ENCODE peak calls at places on chromosomes 3 and 15, in eight cellular contexts. J is stimulated activated effector memory CD8-positive, alpha-beta T cell treated with anti-CD3 and anti-CD28 coated beads, Interleukin-12 subunit alpha, Interleukin-12 subunit beta, amount 100 ng/mL, for 72 hours; P is GM23338; B is mucosa of descending colon; Z is CD4-positive, alpha-beta T cell; T is iris pigment epithelial cell; K is neuronal stem cell; F is activated T-helper 9 cell treated with anti-CD3 and anti-CD28 coated beads, Interleukin-2, amount 50 U/mL, for 16 hours. M is an unnamed sample.

GRCh38 chr15:60062826-60063225 is 58.7 kb downstream of the FOXB1 start:
- DNase-seq in F (no peak), Z (no peak), P (no peak), T (peak), B (no peak), K (no peak), J (no peak), M (peak)

GRCh38 chr3:71392277-71392676 is 191.3 kb downstream of the FOXP1 start:
- DNase-seq in F (no peak), B (no peak), K (no peak), P (no peak), T (no peak), J (no peak), Z (no peak), M (no peak)

GRCh38 chr3:52070724-52071621 is 14.6 kb upstream of the DUSP7 start:
- DNase-seq in J (no peak), F (no peak), Z (no peak), T (no peak), P (no peak), K (no peak), B (no peak), M (peak)

GRCh38 chr3:72129384-72130094 is 344.6 kb upstream of the PROK2 start:
- DNase-seq in K (no peak), J (no peak), B (no peak), Z (no peak), F (no peak), P (no peak), T (no peak), M (no peak)

GRCh38 chr15:56017920-56018319 is 24.5 kb upstream of the NEDD4 start:
- DNase-seq in T (peak), P (peak), B (no peak), K (no peak), J (no peak), Z (no peak), F (no peak), M (no peak)

GRCh38 chr3:105430460-105430859 is 63.8 kb downstream of the ALCAM start:
- DNase-seq in P (no peak), J (no peak), Z (no peak), F (no peak), K (no peak), T (no peak), B (no peak), M (no peak)

GRCh38 chr3:11059090-11059798 is 66.7 kb downstream of the SLC6A1 start:
- DNase-seq in J (peak), T (peak), B (peak), Z (no peak), P (peak), F (no peak), K (peak), M (peak)

GRCh38 chr15:96585634-96586386 is 255.3 kb downstream of the NR2F2 start:
- DNase-seq in P (peak), Z (no peak), T (peak), B (no peak), F (no peak), J (no peak), K (no peak), M (peak)

GRCh38 chr3:4850928-4851265 is 128.3 kb upstream of the BHLHE40 start:
- DNase-seq in F (no peak), P (no peak), T (no peak), J (no peak), B (no peak), K (no peak), Z (no peak), M (no peak)

GRCh38 chr3:1528621-1529020 is 435.8 kb downstream of the CNTN6 start:
- DNase-seq in T (no peak), J (no peak), B (no peak), K (no peak), Z (no peak), F (no peak), P (no peak), M (no peak)

GRCh38 chr3:42802876-42803799 is 1.2 kb downstream of the HIGD1A start:
- DNase-seq in T (no peak), Z (no peak), K (peak), F (no peak), B (peak), J (no peak), P (peak), M (peak)

GRCh38 chr15:79091204-79091867 is 756 bp upstream of the RASGRF1 start:
- DNase-seq in P (peak), Z (no peak), J (no peak), T (peak), F (no peak), B (no peak), K (peak), M (peak)

GRCh38 chr3:46924921-46925584 is 47.5 kb downstream of the PTH1R start:
- DNase-seq in J (no peak), Z (no peak), K (no peak), F (no peak), P (no peak), B (no peak), T (no peak), M (no peak)

GRCh38 chr3:141323936-141324704 is 44.2 kb upstream of the ZBTB38 start:
- DNase-seq in J (no peak), B (no peak), K (no peak), Z (no peak), T (no peak), F (no peak), P (no peak), M (no peak)

GRCh38 chr3:179967622-179968021 is 69.1 kb downstream of the PEX5L start:
- DNase-seq in K (no peak), J (no peak), B (no peak), F (no peak), P (peak), T (no peak), Z (no peak), M (peak)

GRCh38 chr3:141647562-141647915 is 90.6 kb upstream of the RNF7 start:
- DNase-seq in T (no peak), Z (no peak), J (no peak), F (no peak), B (no peak), K (no peak), P (no peak), M (no peak)

GRCh38 chr3:141414800-141415462 is 46.6 kb downstream of the ZBTB38 start:
- DNase-seq in J (no peak), F (no peak), P (no peak), K (no peak), T (peak), B (no peak), Z (no peak), M (peak)

GRCh38 chr15:48963524-48964113 is at the start of gene SHC4:
- DNase-seq in F (no peak), K (peak), T (peak), B (peak), Z (no peak), P (peak), J (no peak), M (peak)

GRCh38 chr15:67033012-67033411 is 32.4 kb upstream of the SMAD3 start:
- DNase-seq in F (peak), T (no peak), J (no peak), P (peak), B (no peak), K (no peak), Z (peak), M (no peak)

GRCh38 chr3:189233225-189233858 is 61.6 kb downstream of the TPRG1 start:
- DNase-seq in K (peak), P (peak), J (no peak), B (peak), T (peak), Z (no peak), F (no peak), M (peak)

GRCh38 chr3:23271876-23272741 is 69.0 kb downstream of the UBE2E2 start:
- DNase-seq in Z (no peak), J (no peak), K (no peak), F (no peak), P (no peak), B (no peak), T (no peak), M (no peak)

M was measured in ELR.